ENCODE peak calls at places on chromosomes 13 and 19, in seven cellular contexts. H, L, J, N, S, U and C are unnamed samples.

GRCh38 chr19:1213391-1214286 is 8.1 kb downstream of the STK11 start:
- DNase-seq in H (peak), L (peak), J (peak), N (peak), S (no peak), U (no peak), C (peak)

GRCh38 chr19:58563034-58563573 is 4.7 kb upstream of the UBE2M start:
- DNase-seq in H (no peak), L (no peak), J (no peak), N (no peak), S (no peak), U (no peak), C (no peak)

GRCh38 chr13:111337206-111337605 is 16.8 kb downstream of the TEX29 start:
- DNase-seq in H (no peak), L (no peak), J (no peak), N (no peak), S (no peak), U (no peak), C (peak)

GRCh38 chr19:24069907-24070657 is 16.9 kb upstream of the ZNF254 start:
- DNase-seq in H (no peak), L (no peak), J (no peak), N (no peak), S (no peak), U (no peak), C (no peak)

GRCh38 chr19:4524808-4525562 is 6.7 kb upstream of the PLIN4 start:
- DNase-seq in H (peak), L (peak), J (peak), N (peak), S (no peak), U (peak), C (no peak)

GRCh38 chr19:36605101-36605838 is at the start of gene ZNF382:
- DNase-seq in H (peak), L (peak), J (peak), N (peak), S (peak), U (no peak), C (no peak)

GRCh38 chr19:55684946-55685681 is 10.1 kb downstream of the EPN1 start:
- DNase-seq in H (no peak), L (no peak), J (no peak), N (no peak), S (no peak), U (no peak), C (no peak)

GRCh38 chr19:31300406-31300805 is 48.8 kb downstream of the TSHZ3 start:
- DNase-seq in H (no peak), L (no peak), J (no peak), N (no peak), S (no peak), U (no peak), C (no peak)

GRCh38 chr19:55392820-55393219 is 7.1 kb downstream of the RPL28 start:
- DNase-seq in H (no peak), L (no peak), J (no peak), N (no peak), S (no peak), U (no peak), C (no peak)

GRCh38 chr13:26628706-26629105 is 71.2 kb downstream of the WASF3 start:
- DNase-seq in H (no peak), L (peak), J (no peak), N (no peak), S (no peak), U (no peak), C (no peak)

GRCh38 chr13:100440756-100441421 is 147.7 kb downstream of the GGACT start:
- DNase-seq in H (no peak), L (no peak), J (no peak), N (no peak), S (no peak), U (no peak), C (no peak)

GRCh38 chr13:63436288-63436687 is 2020.6 kb upstream of the PCDH20 start:
- DNase-seq in H (no peak), L (no peak), J (no peak), N (no peak), S (no peak), U (no peak), C (no peak)
- H3K27ac ChIP-seq in H (no peak), L (no peak), J (no peak), N (no peak), S (no peak), U (peak), C (peak)

GRCh38 chr13:99151516-99151915 is 49.1 kb upstream of the UBAC2 start:
- DNase-seq in H (no peak), L (no peak), J (no peak), N (no peak), S (no peak), U (peak), C (peak)
- H3K27ac ChIP-seq in H (no peak), L (no peak), J (no peak), N (no peak), S (no peak), U (peak), C (peak)

GRCh38 chr13:76991432-76991795 is 467 bp upstream of the CLN5 start:
- DNase-seq in H (peak), L (peak), J (no peak), N (peak), S (peak), U (no peak), C (no peak)
- H3K27ac ChIP-seq in H (peak), L (peak), J (peak), N (peak), S (no peak), U (peak), C (peak)

GRCh38 chr13:101811881-101812280 is 359.4 kb downstream of the ITGBL1 start:
- DNase-seq in H (no peak), L (no peak), J (no peak), N (no peak), S (no peak), U (no peak), C (no peak)
- H3K27ac ChIP-seq in H (no peak), L (no peak), J (no peak), N (no peak), S (no peak), U (no peak), C (no peak)

GRCh38 chr19:49713236-49713845 is 22.4 kb downstream of the CPT1C start:
- DNase-seq in H (no peak), L (no peak), J (no peak), N (no peak), S (no peak), U (peak), C (peak)
- H3K27ac ChIP-seq in H (no peak), L (no peak), J (no peak), N (no peak), S (no peak), U (no peak), C (no peak)

DNA sequence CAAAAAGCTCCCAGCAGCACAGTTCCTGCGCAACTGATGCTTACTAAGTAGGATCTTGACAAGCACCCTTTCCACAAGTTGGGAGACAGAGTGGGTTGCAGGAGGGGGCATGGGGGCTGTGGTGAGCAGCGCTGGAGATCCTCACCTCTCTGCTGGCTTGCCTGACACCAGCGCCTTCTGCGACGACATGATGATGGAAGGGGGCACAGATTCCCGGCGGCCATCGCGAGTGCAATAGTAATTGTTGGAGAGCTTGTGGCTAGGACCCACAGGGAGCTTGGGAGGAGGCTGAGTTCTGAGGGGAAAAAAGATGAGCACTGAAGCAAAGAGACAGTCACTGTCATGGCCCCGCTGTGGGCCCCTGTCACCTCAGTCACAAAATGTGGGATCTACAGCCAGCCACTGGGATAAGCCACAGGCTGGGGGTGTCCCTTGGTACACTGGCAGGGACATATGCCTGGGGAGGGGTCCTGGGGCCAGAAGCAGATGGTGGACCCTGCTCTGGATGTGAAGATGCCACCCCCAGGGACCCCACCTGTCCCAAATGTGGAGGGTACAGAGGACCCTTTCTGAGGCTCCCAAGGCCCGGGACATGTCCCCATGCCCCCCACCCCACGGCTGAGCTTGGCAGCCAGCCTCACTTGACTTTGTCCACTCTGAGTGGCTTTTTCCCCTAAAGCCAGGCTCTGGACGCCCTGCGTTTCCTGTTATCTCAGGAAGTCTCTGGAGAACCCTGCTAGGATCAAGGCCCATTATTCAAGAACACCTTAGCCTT is 4.6 kb downstream of the NDUFA7 start:
- DNase-seq in H (no peak), L (no peak), J (no peak), N (no peak), S (no peak), U (no peak), C (no peak)
- H3K27ac ChIP-seq in H (no peak), L (no peak), J (no peak), N (no peak), S (no peak), U (no peak), C (no peak)

GRCh38 chr13:33109801-33110200 is 93.6 kb downstream of the KL start:
- DNase-seq in H (no peak), L (no peak), J (no peak), N (no peak), S (no peak), U (no peak), C (no peak)
- H3K27ac ChIP-seq in H (no peak), L (peak), J (peak), N (no peak), S (no peak), U (no peak), C (no peak)

GRCh38 chr13:46617885-46618284 is 64.9 kb downstream of the LRCH1 start:
- DNase-seq in H (no peak), L (no peak), J (no peak), N (no peak), S (no peak), U (no peak), C (no peak)
- H3K27ac ChIP-seq in H (no peak), L (peak), J (no peak), N (no peak), S (no peak), U (no peak), C (no peak)

GRCh38 chr19:11480081-11480926 is 542 bp downstream of the ELAVL3 start:
- DNase-seq in H (no peak), L (no peak), J (no peak), N (no peak), S (no peak), U (no peak), C (no peak)

GRCh38 chr19:11478167-11479089 is 2.4 kb downstream of the ELAVL3 start:
- DNase-seq in H (no peak), L (no peak), J (no peak), N (no peak), S (no peak), U (no peak), C (no peak)

GRCh38 chr19:11479090-11479469 is 1.8 kb downstream of the ELAVL3 start:
- DNase-seq in H (no peak), L (no peak), J (no peak), N (no peak), S (no peak), U (no peak), C (no peak)

GRCh38 chr19:11480927-11481776 is at the start of gene ELAVL3:
- DNase-seq in H (no peak), L (no peak), J (no peak), N (no peak), S (no peak), U (no peak), C (no peak)

GRCh38 chr19:11479470-11480080 is 1.3 kb downstream of the ELAVL3 start:
- DNase-seq in H (peak), L (peak), J (no peak), N (no peak), S (peak), U (no peak), C (no peak)
- H3K27ac ChIP-seq in H (no peak), L (no peak), J (no peak), N (no peak), S (no peak), U (no peak), C (no peak)